ENCODE peak calls at places on chromosomes 5 and 9, in six cellular contexts. C is CD4-positive, alpha-beta T cell; N is NCI-H774; V is NCI-H446 treated with DMSO at 0.1 percent for 48 hours; I is astrocyte of the spinal cord; Q is RPMI8226. F is an unnamed sample.

GRCh38 chr9:3181049-3181953 is 337.4 kb upstream of the PUM3 start:
- DNase-seq in C (peak; percentile 8), N (peak; percentile 70), V (peak; percentile 63), I (peak; percentile 13), Q (peak; percentile 33), F (peak; percentile 46)

GRCh38 chr5:16809816-16810502 is 126.1 kb downstream of the MYO10 start:
- DNase-seq in C (no peak), N (no peak), V (no peak), I (peak; percentile 88), Q (no peak), F (no peak)

GRCh38 chr5:12659675-12660074 is 755.4 kb upstream of the CTNND2 start:
- DNase-seq in C (no peak), N (no peak), V (no peak), I (no peak), Q (peak; percentile 79), F (peak; percentile 97)

GRCh38 chr9:137304383-137305059 is 2.5 kb upstream of the NRARP start:
- DNase-seq in C (no peak), N (no peak), V (no peak), I (no peak), Q (no peak), F (no peak)

GRCh38 chr5:59254055-59254687 is 639.4 kb downstream of the PDE4D start:
- DNase-seq in C (no peak), N (no peak), V (peak; percentile 39), I (no peak), Q (no peak), F (no peak)

GRCh38 chr9:128121924-128122808 is 5.4 kb downstream of the PTGES2 start:
- DNase-seq in C (no peak), N (no peak), V (no peak), I (no peak), Q (no peak), F (no peak)

GRCh38 chr9:134243778-134244467 is 79.6 kb upstream of the RNU6ATAC start:
- DNase-seq in C (no peak), N (no peak), V (no peak), I (no peak), Q (peak; percentile 88), F (no peak)

GRCh38 chr9:14278291-14278721 is 35.6 kb downstream of the NFIB start:
- DNase-seq in C (no peak), N (no peak), V (no peak), I (peak; percentile 83), Q (no peak), F (no peak)

GRCh38 chr9:77744877-77745435 is 96.8 kb upstream of the GNA14 start:
- DNase-seq in C (no peak), N (no peak), V (no peak), I (no peak), Q (no peak), F (no peak)

GRCh38 chr5:135998889-135999288 is 29.9 kb upstream of the TGFBI start:
- DNase-seq in C (no peak), N (no peak), V (no peak), I (no peak), Q (no peak), F (no peak)

GRCh38 chr9:35001803-35002502 is 12.4 kb downstream of the DNAJB5 start:
- DNase-seq in C (no peak), N (no peak), V (no peak), I (peak; percentile 18), Q (no peak), F (no peak)

GRCh38 chr9:122051401-122052346 is 41.4 kb downstream of the TTLL11 start:
- DNase-seq in C (no peak), N (no peak), V (no peak), I (peak; percentile 43), Q (no peak), F (no peak)

GRCh38 chr5:116613445-116613844 is 38.8 kb upstream of the SEMA6A start:
- DNase-seq in C (no peak), N (no peak), V (no peak), I (no peak), Q (no peak), F (no peak)

GRCh38 chr5:151038801-151039238 is 18.4 kb downstream of the GPX3 start:
- DNase-seq in C (no peak), N (no peak), V (no peak), I (no peak), Q (no peak), F (no peak)

GRCh38 chr5:179415291-179416060 is 70.2 kb upstream of the ADAMTS2 start:
- DNase-seq in C (no peak), N (no peak), V (no peak), I (no peak), Q (no peak), F (no peak)

GRCh38 chr5:58016329-58016728 is 443.6 kb downstream of the PLK2 start:
- DNase-seq in C (no peak), N (no peak), V (no peak), I (no peak), Q (no peak), F (no peak)

GRCh38 chr9:137078701-137079400 is 1.5 kb downstream of the UAP1L1 start:
- DNase-seq in C (no peak), N (no peak), V (no peak), I (no peak), Q (no peak), F (no peak)

GRCh38 chr5:9787813-9788600 is 157.9 kb upstream of the TAS2R1 start:
- DNase-seq in C (no peak), N (no peak), V (no peak), I (no peak), Q (no peak), F (no peak)

GRCh38 chr5:14032944-14033343 is 88.5 kb upstream of the DNAH5 start:
- DNase-seq in C (no peak), N (no peak), V (no peak), I (peak; percentile 64), Q (no peak), F (no peak)

GRCh38 chr9:135857843-135858242 is 49.5 kb downstream of the CAMSAP1 start:
- DNase-seq in C (no peak), N (no peak), V (no peak), I (no peak), Q (no peak), F (no peak)

GRCh38 chr5:132258102-132259060 is 885 bp downstream of the PDLIM4 start:
- DNase-seq in C (no peak), N (no peak), V (no peak), I (peak; percentile 56), Q (no peak), F (no peak)

GRCh38 chr5:68049053-68049713 is 166.4 kb upstream of the PIK3R1 start:
- DNase-seq in C (no peak), N (no peak), V (peak; percentile 43), I (peak; percentile 60), Q (no peak), F (no peak)

GRCh38 chr9:100668024-100668423 is 90.1 kb downstream of the CAVIN4 start:
- DNase-seq in C (no peak), N (no peak), V (no peak), I (no peak), Q (no peak), F (no peak)

GRCh38 chr5:67724412-67725135 is 491.0 kb upstream of the PIK3R1 start:
- DNase-seq in C (no peak), N (no peak), V (no peak), I (no peak), Q (no peak), F (no peak)

GRCh38 chr5:64526709-64527439 is 21.1 kb downstream of the RGS7BP start:
- DNase-seq in C (no peak), N (no peak), V (no peak), I (no peak), Q (no peak), F (no peak)

GRCh38 chr5:74185599-74185998 is 454.9 kb downstream of the ENC1 start:
- DNase-seq in C (no peak), N (no peak), V (peak; percentile 62), I (peak; percentile 50), Q (no peak), F (no peak)

GRCh38 chr9:128733256-128733655 is 9.3 kb upstream of the ZDHHC12 start:
- DNase-seq in C (no peak), N (peak; percentile 41), V (no peak), I (peak; percentile 87), Q (peak; percentile 82), F (peak; percentile 90)

GRCh38 chr9:129175825-129176633 is 2.0 kb downstream of the IER5L start:
- DNase-seq in C (peak; percentile 34), N (peak; percentile 85), V (peak; percentile 44), I (peak; percentile 95), Q (peak; percentile 97), F (peak; percentile 89)

GRCh38 chr5:33433303-33434255 is 7.2 kb upstream of the TARS1 start:
- DNase-seq in C (no peak), N (no peak), V (no peak), I (peak; percentile 74), Q (no peak), F (no peak)

GRCh38 chr5:179759961-179760541 is 27.4 kb downstream of the MAML1 start:
- DNase-seq in C (no peak), N (no peak), V (no peak), I (no peak), Q (no peak), F (peak; percentile 45)

F was measured in NCI-H510A treated with DMSO at 0.1 percent for 48 hours.